ENCODE peak calls at places on chromosomes 7 and 10, in eight cellular contexts. One of them, this sample, is unnamed.

GRCh38 chr10:120336910-120337540 is 120.0 kb upstream of the PLPP4 start:
- DNase-seq in C1 segment of cervical spinal cord: no peak
- DNase-seq in fibroblast of lung: peak; percentile 10
- DNase-seq in Calu3: peak; percentile 53
- DNase-seq in thoracic aorta: no peak
- DNase-seq in mesothelial cell of epicardium: peak; percentile 66
- DNase-seq in NCI-H1048: peak; percentile 23
- DNase-seq in stimulated activated CD4-positive, alpha-beta T cell treated with anti-CD3 and anti-CD28 coated beads, TNF-alpha, amount 100 ng/mL, for 4 hours: peak; percentile 12
- DNase-seq in this sample: peak; percentile 6

GRCh38 chr10:11742009-11742778 is at the start of gene ECHDC3:
- DNase-seq in Calu3: peak; percentile 74
- DNase-seq in NCI-H1048: no peak
- DNase-seq in stimulated activated CD4-positive, alpha-beta T cell treated with anti-CD3 and anti-CD28 coated beads, TNF-alpha, amount 100 ng/mL, for 4 hours: peak; percentile 31
- DNase-seq in fibroblast of lung: peak; percentile 61
- DNase-seq in thoracic aorta: no peak
- DNase-seq in mesothelial cell of epicardium: no peak
- DNase-seq in C1 segment of cervical spinal cord: no peak
- DNase-seq in this sample: no peak

GRCh38 chr10:29925771-29926345 is 133.5 kb downstream of the JCAD start:
- DNase-seq in NCI-H1048: no peak
- DNase-seq in thoracic aorta: no peak
- DNase-seq in fibroblast of lung: no peak
- DNase-seq in stimulated activated CD4-positive, alpha-beta T cell treated with anti-CD3 and anti-CD28 coated beads, TNF-alpha, amount 100 ng/mL, for 4 hours: no peak
- DNase-seq in Calu3: no peak
- DNase-seq in mesothelial cell of epicardium: no peak
- DNase-seq in C1 segment of cervical spinal cord: no peak
- DNase-seq in this sample: no peak

GRCh38 chr7:20834656-20835055 is 48.0 kb upstream of the SP8 start:
- DNase-seq in mesothelial cell of epicardium: no peak
- DNase-seq in NCI-H1048: no peak
- DNase-seq in Calu3: no peak
- DNase-seq in thoracic aorta: no peak
- DNase-seq in stimulated activated CD4-positive, alpha-beta T cell treated with anti-CD3 and anti-CD28 coated beads, TNF-alpha, amount 100 ng/mL, for 4 hours: no peak
- DNase-seq in C1 segment of cervical spinal cord: no peak
- DNase-seq in fibroblast of lung: no peak
- DNase-seq in this sample: no peak

GRCh38 chr7:101878938-101879337 is 61.5 kb downstream of the CUX1 start:
- DNase-seq in thoracic aorta: no peak
- DNase-seq in NCI-H1048: no peak
- DNase-seq in mesothelial cell of epicardium: no peak
- DNase-seq in Calu3: no peak
- DNase-seq in stimulated activated CD4-positive, alpha-beta T cell treated with anti-CD3 and anti-CD28 coated beads, TNF-alpha, amount 100 ng/mL, for 4 hours: no peak
- DNase-seq in C1 segment of cervical spinal cord: no peak
- DNase-seq in fibroblast of lung: no peak
- DNase-seq in this sample: no peak

GRCh38 chr10:123150986-123151738 is 3.0 kb upstream of the BUB3 start:
- DNase-seq in Calu3: peak; percentile 21
- DNase-seq in thoracic aorta: no peak
- DNase-seq in mesothelial cell of epicardium: no peak
- DNase-seq in NCI-H1048: peak; percentile 59
- DNase-seq in stimulated activated CD4-positive, alpha-beta T cell treated with anti-CD3 and anti-CD28 coated beads, TNF-alpha, amount 100 ng/mL, for 4 hours: no peak
- DNase-seq in C1 segment of cervical spinal cord: no peak
- DNase-seq in fibroblast of lung: peak; percentile 25
- DNase-seq in this sample: no peak

GRCh38 chr10:62732841-62733653 is 71.5 kb upstream of the ADO start:
- DNase-seq in thoracic aorta: no peak
- DNase-seq in stimulated activated CD4-positive, alpha-beta T cell treated with anti-CD3 and anti-CD28 coated beads, TNF-alpha, amount 100 ng/mL, for 4 hours: peak; percentile 30
- DNase-seq in fibroblast of lung: peak; percentile 37
- DNase-seq in Calu3: peak; percentile 62
- DNase-seq in NCI-H1048: no peak
- DNase-seq in C1 segment of cervical spinal cord: no peak
- DNase-seq in mesothelial cell of epicardium: no peak
- DNase-seq in this sample: no peak

GRCh38 chr7:35025391-35025870 is 11.9 kb downstream of the DPY19L1 start:
- DNase-seq in stimulated activated CD4-positive, alpha-beta T cell treated with anti-CD3 and anti-CD28 coated beads, TNF-alpha, amount 100 ng/mL, for 4 hours: no peak
- DNase-seq in Calu3: no peak
- DNase-seq in fibroblast of lung: no peak
- DNase-seq in C1 segment of cervical spinal cord: no peak
- DNase-seq in mesothelial cell of epicardium: no peak
- DNase-seq in thoracic aorta: no peak
- DNase-seq in NCI-H1048: no peak
- DNase-seq in this sample: no peak

GRCh38 chr10:34539533-34540315 is 275.4 kb downstream of the PARD3 start:
- DNase-seq in C1 segment of cervical spinal cord: no peak
- DNase-seq in fibroblast of lung: peak; percentile 79
- DNase-seq in Calu3: no peak
- DNase-seq in stimulated activated CD4-positive, alpha-beta T cell treated with anti-CD3 and anti-CD28 coated beads, TNF-alpha, amount 100 ng/mL, for 4 hours: no peak
- DNase-seq in thoracic aorta: no peak
- DNase-seq in mesothelial cell of epicardium: no peak
- DNase-seq in NCI-H1048: no peak
- DNase-seq in this sample: peak; percentile 35

GRCh38 chr10:122525788-122526187 is 34.8 kb upstream of the DMBT1 start:
- DNase-seq in stimulated activated CD4-positive, alpha-beta T cell treated with anti-CD3 and anti-CD28 coated beads, TNF-alpha, amount 100 ng/mL, for 4 hours: no peak
- DNase-seq in mesothelial cell of epicardium: no peak
- DNase-seq in NCI-H1048: no peak
- DNase-seq in C1 segment of cervical spinal cord: no peak
- DNase-seq in thoracic aorta: no peak
- DNase-seq in Calu3: peak; percentile 57
- DNase-seq in fibroblast of lung: no peak
- DNase-seq in this sample: no peak

GRCh38 chr7:66198956-66199355 is 6.2 kb upstream of the TPST1 start:
- DNase-seq in thoracic aorta: no peak
- DNase-seq in Calu3: no peak
- DNase-seq in fibroblast of lung: no peak
- DNase-seq in C1 segment of cervical spinal cord: no peak
- DNase-seq in stimulated activated CD4-positive, alpha-beta T cell treated with anti-CD3 and anti-CD28 coated beads, TNF-alpha, amount 100 ng/mL, for 4 hours: no peak
- DNase-seq in NCI-H1048: no peak
- DNase-seq in mesothelial cell of epicardium: no peak
- DNase-seq in this sample: no peak

This sample was measured in stromal cell of bone marrow.